ENCODE peak calls at places on chromosomes 16 and 17, in five cellular contexts. F is DND-41, J is non-pigmented ciliary epithelial cell, P is NCI-H146, C is cardiac fibroblast. U is an unnamed sample.

GRCh38 chr16:68128577-68129305 is 43.6 kb downstream of the NFATC3 start:
- DNase-seq in F (no peak), J (peak; percentile 17), P (no peak), C (peak; percentile 50), U (no peak)

GRCh38 chr17:62014526-62014925 is 50.6 kb downstream of the MED13 start:
- DNase-seq in F (no peak), J (peak; percentile 13), P (no peak), C (peak; percentile 21), U (no peak)

GRCh38 chr17:42230225-42230624 is 35.9 kb upstream of the GHDC start:
- DNase-seq in F (no peak), J (no peak), P (peak; percentile 11), C (no peak), U (no peak)

GRCh38 chr17:64128787-64129514 is 993 bp downstream of the ERN1 start:
- DNase-seq in F (peak; percentile 29), J (no peak), P (peak; percentile 29), C (peak; percentile 53), U (no peak)

GRCh38 chr17:65074778-65075250 is 18.3 kb upstream of the GNA13 start:
- DNase-seq in F (no peak), J (no peak), P (no peak), C (peak; percentile 76), U (no peak)

GRCh38 chr16:24855678-24856077 is 9.9 kb downstream of the SLC5A11 start:
- DNase-seq in F (no peak), J (no peak), P (no peak), C (no peak), U (no peak)

GRCh38 chr16:50235581-50235980 is 30.8 kb upstream of the ADCY7 start:
- DNase-seq in F (no peak), J (no peak), P (no peak), C (peak; percentile 22), U (no peak)

GRCh38 chr16:10181196-10182162 is 749 bp downstream of the GRIN2A start:
- DNase-seq in F (no peak), J (no peak), P (no peak), C (peak; percentile 49), U (no peak)

GRCh38 chr16:18783430-18784341 is 6.4 kb downstream of the RPS15A start:
- DNase-seq in F (no peak), J (no peak), P (no peak), C (no peak), U (no peak)

GRCh38 chr17:82201498-82201910 is 11.1 kb downstream of the CCDC57 start:
- DNase-seq in F (peak; percentile 68), J (no peak), P (no peak), C (no peak), U (no peak)

U was measured in CD8-positive, alpha-beta T cell.